ENCODE peak calls at places on chromosomes 16 and 17, in four cellular contexts. N is CD4-positive, alpha-beta T cell; S is HT1080; G is GF-D8. W is an unnamed sample.

GRCh38 chr16:79535130-79535529 is 65.4 kb downstream of the MAF start:
- DNase-seq in G (no peak), N (no peak), S (no peak), W (no peak)

GRCh38 chr17:69810326-69811035 is 264.5 kb upstream of the KCNJ16 start:
- DNase-seq in N (no peak), G (no peak), S (peak; percentile 26), W (no peak)

GRCh38 chr17:4232168-4232813 is 31.5 kb downstream of the ANKFY1 start:
- DNase-seq in S (no peak), N (no peak), G (no peak), W (no peak)

GRCh38 chr17:38601539-38602351 is 4.0 kb downstream of the SRCIN1 start:
- DNase-seq in G (no peak), N (no peak), S (no peak), W (no peak)

GRCh38 chr16:56743840-56744239 is 13.9 kb downstream of the NUP93 start:
- DNase-seq in G (no peak), S (peak; percentile 69), N (no peak), W (no peak)

GRCh38 chr16:70696952-70697600 is 11.2 kb upstream of the MTSS2 start:
- DNase-seq in G (peak; percentile 72), S (no peak), N (no peak), W (no peak)

GRCh38 chr17:45019177-45019711 is 32.2 kb downstream of the DCAKD start:
- DNase-seq in G (no peak), N (peak; percentile 22), S (peak; percentile 21), W (peak; percentile 10)

GRCh38 chr17:13374203-13375143 is 227.3 kb downstream of the HS3ST3A1 start:
- DNase-seq in S (no peak), N (no peak), G (no peak), W (no peak)

GRCh38 chr17:66351053-66351452 is 48.6 kb downstream of the PRKCA start:
- DNase-seq in G (no peak), S (no peak), N (no peak), W (no peak)

GRCh38 chr17:52026075-52026474 is 132.4 kb downstream of the CA10 start:
- DNase-seq in N (no peak), G (no peak), S (no peak), W (no peak)

GRCh38 chr17:4248504-4249277 is 15.1 kb downstream of the ANKFY1 start:
- DNase-seq in G (no peak), S (no peak), N (no peak), W (no peak)

GRCh38 chr17:66858182-66859083 is 23.5 kb downstream of the CACNG5 start:
- DNase-seq in S (no peak), N (no peak), G (no peak), W (no peak)

GRCh38 chr16:1341495-1342388 is 8.3 kb downstream of the BAIAP3 start:
- DNase-seq in S (no peak), G (no peak), N (no peak), W (no peak)

GRCh38 chr17:65020284-65020683 is 36.3 kb downstream of the GNA13 start:
- DNase-seq in G (no peak), S (no peak), N (no peak), W (no peak)

GRCh38 chr17:80106176-80106575 is 4.8 kb downstream of the GAA start:
- DNase-seq in G (no peak), S (no peak), N (no peak), W (no peak)

GRCh38 chr16:19071811-19072777 is 4.7 kb downstream of the COQ7 start:
- DNase-seq in S (peak; percentile 33), N (peak; percentile 46), G (no peak), W (no peak)

GRCh38 chr17:81348097-81349055 is 46.9 kb upstream of the BAHCC1 start:
- DNase-seq in S (no peak), N (no peak), G (no peak), W (no peak)

GRCh38 chr16:65828296-65828695 is 538.2 kb upstream of the CDH5 start:
- DNase-seq in S (no peak), G (no peak), N (no peak), W (no peak)

GRCh38 chr17:77433385-77434135 is 292.8 kb downstream of the SEC14L1 start:
- DNase-seq in G (no peak), N (peak; percentile 29), S (no peak), W (no peak)

GRCh38 chr17:32656851-32657250 is 170.1 kb downstream of the CDK5R1 start:
- DNase-seq in G (no peak), S (no peak), N (no peak), W (no peak)

GRCh38 chr16:83586036-83586810 is 221.6 kb upstream of the HSBP1 start:
- DNase-seq in N (no peak), G (no peak), S (no peak), W (no peak)

GRCh38 chr16:27475561-27475960 is 73.6 kb downstream of the IL21R start:
- DNase-seq in N (no peak), S (peak; percentile 90), G (no peak), W (no peak)

GRCh38 chr16:24478401-24478800 is 61.0 kb upstream of the RBBP6 start:
- DNase-seq in G (no peak), S (no peak), N (no peak), W (no peak)

GRCh38 chr16:82629441-82630027 is 2.8 kb downstream of the CDH13 start:
- DNase-seq in S (peak; percentile 93), G (no peak), N (no peak), W (no peak)

GRCh38 chr16:80175011-80175410 is 365.8 kb upstream of the DYNLRB2 start:
- DNase-seq in S (no peak), G (no peak), N (no peak), W (no peak)

GRCh38 chr17:81123052-81124048 is 42.0 kb upstream of the PVALEF start:
- DNase-seq in G (no peak), S (no peak), N (no peak), W (no peak)

GRCh38 chr17:39178516-39178915 is 12.6 kb upstream of the ARL5C start:
- DNase-seq in G (no peak), N (no peak), S (peak; percentile 64), W (no peak)

GRCh38 chr16:70520612-70521297 is 2.6 kb downstream of the COG4 start:
- DNase-seq in N (no peak), G (peak; percentile 48), S (peak; percentile 80), W (no peak)

GRCh38 chr16:46691720-46692119 is 2.3 kb downstream of the ORC6 start:
- DNase-seq in G (no peak), N (no peak), S (no peak), W (no peak)

GRCh38 chr16:11139624-11140375 is 116.2 kb downstream of the SOCS1 start:
- DNase-seq in G (no peak), N (peak; percentile 28), S (peak; percentile 60), W (no peak)

GRCh38 chr17:78290671-78291070 is 59.2 kb downstream of the TMEM235 start:
- DNase-seq in N (no peak), G (no peak), S (no peak), W (no peak)

GRCh38 chr17:18315498-18316360 is 636 bp downstream of the SMCR8 start:
- DNase-seq in G (peak; percentile 42), N (no peak), S (no peak), W (no peak)